ENCODE peak calls at places on chromosomes 7 and 10, in seven cellular contexts. Y, B, Z, H, V, F and W are unnamed samples.

GRCh38 chr10:42753507-42754154 is 29.0 kb upstream of the BMS1 start:
- DNase-seq in Y (no peak), B (no peak), Z (no peak), H (no peak), V (peak; percentile 80), F (no peak), W (no peak)

GRCh38 chr10:28722065-28722803 is 44.9 kb downstream of the BAMBI start:
- DNase-seq in Y (no peak), B (peak; percentile 51), Z (no peak), H (peak; percentile 15), V (peak; percentile 68), F (no peak), W (no peak)

GRCh38 chr7:150856303-150857275 is 4.3 kb downstream of the AOC1 start:
- DNase-seq in Y (no peak), B (no peak), Z (no peak), H (no peak), V (no peak), F (no peak), W (no peak)

GRCh38 chr7:98643232-98643985 is 26.3 kb downstream of the NPTX2 start:
- DNase-seq in Y (no peak), B (no peak), Z (no peak), H (no peak), V (peak; percentile 54), F (no peak), W (no peak)

GRCh38 chr7:101179117-101179779 is 845 bp downstream of the NAT16 start:
- DNase-seq in Y (no peak), B (no peak), Z (no peak), H (no peak), V (no peak), F (no peak), W (no peak)

GRCh38 chr10:122139627-122140151 is 131.4 kb upstream of the BTBD16 start:
- DNase-seq in Y (no peak), B (peak; percentile 67), Z (no peak), H (no peak), V (no peak), F (no peak), W (no peak)

GRCh38 chr7:2553831-2554581 is 1.3 kb downstream of the BRAT1 start:
- DNase-seq in Y (no peak), B (no peak), Z (no peak), H (no peak), V (no peak), F (no peak), W (no peak)

GRCh38 chr7:94380264-94380663 is 14.4 kb upstream of the COL1A2 start:
- DNase-seq in Y (no peak), B (no peak), Z (no peak), H (no peak), V (no peak), F (no peak), W (no peak)

GRCh38 chr7:95608344-95609173 is 12.2 kb upstream of the PDK4 start:
- DNase-seq in Y (peak; percentile 93), B (peak; percentile 99), Z (peak; percentile 90), H (peak; percentile 77), V (peak; percentile 93), F (peak; percentile 84), W (peak; percentile 75)

GRCh38 chr7:33186187-33186586 is 56.8 kb downstream of the BBS9 start:
- DNase-seq in Y (no peak), B (peak; percentile 51), Z (no peak), H (peak; percentile 76), V (no peak), F (peak; percentile 38), W (no peak)

GRCh38 chr10:69409176-69409495 is 7.6 kb downstream of the TACR2 start:
- DNase-seq in Y (no peak), B (no peak), Z (no peak), H (no peak), V (no peak), F (no peak), W (no peak)

GRCh38 chr7:101555921-101556275 is 73.2 kb downstream of the MYL10 start:
- DNase-seq in Y (no peak), B (no peak), Z (no peak), H (no peak), V (no peak), F (no peak), W (no peak)

GRCh38 chr10:42304341-42304740 is 334.0 kb downstream of the ZNF33B start:
- DNase-seq in Y (no peak), B (no peak), Z (no peak), H (no peak), V (no peak), F (no peak), W (no peak)

GRCh38 chr7:4208586-4208985 is 473.5 kb upstream of the FOXK1 start:
- DNase-seq in Y (no peak), B (no peak), Z (no peak), H (no peak), V (peak; percentile 64), F (no peak), W (no peak)

GRCh38 chr7:18119985-18120384 is 92.3 kb upstream of the PRPS1L1 start:
- DNase-seq in Y (no peak), B (peak; percentile 27), Z (no peak), H (no peak), V (no peak), F (no peak), W (no peak)

GRCh38 chr10:126252884-126253612 is 135.2 kb downstream of the ADAM12 start:
- DNase-seq in Y (peak; percentile 99), B (peak; percentile 95), Z (peak; percentile 99), H (peak; percentile 100), V (no peak), F (peak; percentile 99), W (peak; percentile 99)

GRCh38 chr10:48296699-48297098 is 9.8 kb upstream of the MAPK8 start:
- DNase-seq in Y (no peak), B (no peak), Z (no peak), H (no peak), V (no peak), F (no peak), W (no peak)

GRCh38 chr7:101754432-101755159 is 62.8 kb upstream of the CUX1 start:
- DNase-seq in Y (no peak), B (peak; percentile 65), Z (no peak), H (peak; percentile 50), V (no peak), F (no peak), W (peak; percentile 27)

GRCh38 chr10:930415-931325 is 835 bp downstream of the LARP4B start:
- DNase-seq in Y (no peak), B (peak; percentile 24), Z (no peak), H (peak; percentile 29), V (peak; percentile 92), F (peak; percentile 4), W (no peak)

GRCh38 chr7:26664735-26665420 is 199.5 kb downstream of the SKAP2 start:
- DNase-seq in Y (no peak), B (peak; percentile 17), Z (no peak), H (no peak), V (peak; percentile 59), F (no peak), W (no peak)

GRCh38 chr10:131085586-131085860 is 226.0 kb downstream of the TCERG1L start:
- DNase-seq in Y (no peak), B (no peak), Z (no peak), H (no peak), V (peak; percentile 69), F (no peak), W (no peak)

GRCh38 chr10:79405221-79405994 is 40.0 kb downstream of the ZCCHC24 start:
- DNase-seq in Y (no peak), B (peak; percentile 82), Z (no peak), H (no peak), V (peak; percentile 65), F (no peak), W (no peak)

GRCh38 chr10:132158122-132158741 is 28.5 kb upstream of the DPYSL4 start:
- DNase-seq in Y (no peak), B (no peak), Z (no peak), H (no peak), V (peak; percentile 47), F (no peak), W (no peak)

GRCh38 chr7:22576941-22577927 is 77.2 kb upstream of the STEAP1B start:
- DNase-seq in Y (peak; percentile 96), B (peak; percentile 99), Z (peak; percentile 100), H (peak; percentile 99), V (no peak), F (peak; percentile 98), W (peak; percentile 77)

GRCh38 chr10:74518076-74518475 is 308.3 kb upstream of the KAT6B start:
- DNase-seq in Y (no peak), B (no peak), Z (no peak), H (no peak), V (no peak), F (no peak), W (no peak)

GRCh38 chr7:124130-124949 is 68.0 kb upstream of the FAM20C start:
- DNase-seq in Y (no peak), B (no peak), Z (no peak), H (no peak), V (no peak), F (no peak), W (no peak)

GRCh38 chr7:47327698-47328391 is 254.1 kb downstream of the TNS3 start:
- DNase-seq in Y (peak; percentile 42), B (peak; percentile 90), Z (peak; percentile 7), H (peak; percentile 79), V (no peak), F (no peak), W (peak; percentile 36)

DNA sequence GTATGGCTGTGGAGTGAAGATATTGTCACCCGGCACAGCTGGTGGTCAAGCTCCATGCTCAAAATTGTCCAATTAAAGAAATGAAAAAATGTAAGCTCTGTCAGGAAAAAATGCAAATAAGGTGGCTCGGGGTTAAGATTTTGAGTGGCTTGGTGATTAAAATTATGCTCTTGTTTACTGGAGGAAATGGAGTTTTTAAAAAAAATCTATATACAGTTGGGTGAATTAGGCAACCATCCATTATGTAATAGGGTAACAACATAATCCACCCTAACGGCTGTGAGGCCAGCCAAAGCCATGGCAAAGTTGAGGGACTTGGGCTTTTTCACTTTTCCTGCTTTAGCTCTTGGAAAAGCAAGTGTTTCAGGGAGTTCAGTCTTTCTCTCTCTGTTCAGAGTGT is 260.8 kb upstream of the HABP2 start:
- DNase-seq in Y (no peak), B (no peak), Z (no peak), H (no peak), V (no peak), F (no peak), W (no peak)
- H3K4me3 ChIP-seq in Y (no peak overlapping the region), B (no peak overlapping the region), Z (no peak overlapping the region), H (no peak overlapping the region), V (no peak overlapping the region), F (no peak overlapping the region), W (no peak overlapping the region)

GRCh38 chr7:24283559-24283899 is 461 bp upstream of the NPY start:
- DNase-seq in Y (no peak), B (no peak), Z (no peak), H (no peak), V (no peak), F (no peak), W (no peak)
- H3K4me3 ChIP-seq in Y (no peak overlapping the region), B (no peak overlapping the region), Z (no peak overlapping the region), H (no peak overlapping the region), V (peak overlapping the region; percentile 62), F (no peak overlapping the region), W (no peak overlapping the region)

GRCh38 chr10:24451325-24451820 is 242.4 kb downstream of the KIAA1217 start:
- DNase-seq in Y (no peak), B (no peak), Z (no peak), H (no peak), V (no peak), F (no peak), W (no peak)
- H3K4me3 ChIP-seq in Y (no peak overlapping the region), B (no peak overlapping the region), Z (peak overlapping the region; percentile 5), H (no peak overlapping the region), V (no peak overlapping the region), F (peak overlapping the region; percentile 47), W (no peak overlapping the region)

DNA sequence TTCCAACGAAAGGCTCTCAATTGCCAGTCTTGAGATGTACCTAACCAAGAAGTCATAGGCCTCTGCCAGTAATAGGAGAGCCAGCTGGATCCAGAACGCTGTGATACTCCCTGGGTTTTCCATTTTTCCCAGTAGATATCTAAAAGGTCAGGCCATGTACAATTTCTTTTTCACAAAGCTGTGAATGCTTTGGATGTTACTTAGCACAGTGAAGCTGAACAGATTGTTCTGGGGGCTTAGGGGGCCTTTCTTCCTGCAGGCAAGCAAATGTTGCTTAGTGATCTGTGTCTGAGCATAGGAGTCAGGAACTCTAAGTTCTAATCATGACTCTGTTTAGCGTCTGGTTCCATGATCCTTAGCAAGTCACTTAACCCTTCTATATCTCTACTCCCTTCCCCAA is 86.5 kb downstream of the ARMH3 start:
- DNase-seq in Y (no peak), B (peak; percentile 15), Z (no peak), H (no peak), V (no peak), F (no peak), W (no peak)
- H3K4me3 ChIP-seq in Y (no peak overlapping the region), B (no peak overlapping the region), Z (no peak overlapping the region), H (no peak overlapping the region), V (no peak overlapping the region), F (no peak overlapping the region), W (no peak overlapping the region)